ENCODE peak calls at places on chromosomes 4 and X, in five cellular contexts. I, M, G, N and A are unnamed samples. For H3K79me2 and H3K36me3, the result is how much of the 10 kb centered on the place peaks cover.

GRCh38 chr4:38365748-38366310 is 298.2 kb upstream of the KLF3 start:
- DNase-seq in M (no peak), I (no peak), N (no peak), G (no peak), A (no peak)

GRCh38 chr4:3440979-3441500 is 728 bp upstream of the HGFAC start:
- DNase-seq in M (peak), G (no peak), I (no peak), N (no peak), A (no peak)

GRCh38 chr4:123547167-123547817 is 150.7 kb downstream of the SPRY1 start:
- DNase-seq in M (no peak), G (no peak), N (peak), I (no peak), A (no peak)

GRCh38 chr4:56118055-56118454 is 169.3 kb downstream of the CEP135 start:
- DNase-seq in N (no peak), I (no peak), G (peak), M (no peak), A (no peak)

GRCh38 chr4:16140520-16141249 is 56.9 kb upstream of the PROM1 start:
- DNase-seq in N (no peak), I (no peak), M (peak), G (no peak), A (no peak)

GRCh38 chr4:83490876-83491450 is 6.1 kb upstream of the ABRAXAS1 start:
- DNase-seq in I (peak), G (peak), N (peak), M (peak), A (peak)

GRCh38 chrX:54386314-54386713 is 28.5 kb upstream of the WNK3 start:
- DNase-seq in G (no peak), M (no peak), N (no peak), I (no peak), A (no peak)

GRCh38 chrX:131633285-131633917 is 89.5 kb downstream of the OR13H1 start:
- DNase-seq in I (peak), G (peak), N (peak), M (peak), A (peak)

GRCh38 chr4:40292313-40292759 is 42.8 kb upstream of the CHRNA9 start:
- DNase-seq in M (peak), N (no peak), G (no peak), I (peak), A (no peak)

GRCh38 chrX:74551934-74552333 is 62.5 kb downstream of the RLIM start:
- DNase-seq in M (no peak), N (no peak), I (no peak), G (no peak), A (no peak)

GRCh38 chrX:24266996-24267395 is 46.9 kb downstream of the SUPT20HL2 start:
- DNase-seq in G (no peak), M (peak), I (no peak), N (no peak), A (no peak)

GRCh38 chrX:122094611-122095010 is 1047.2 kb downstream of the GLUD2 start:
- DNase-seq in G (no peak), N (no peak), M (peak), I (no peak), A (no peak)

GRCh38 chrX:8413279-8413678 is 51.4 kb upstream of the VCX3B start:
- DNase-seq in G (no peak), M (no peak), I (no peak), N (no peak), A (no peak)

GRCh38 chr4:154030747-154031146 is 241.9 kb upstream of the SFRP2 start:
- DNase-seq in M (peak), G (no peak), I (no peak), N (no peak), A (no peak)

GRCh38 chr4:109303141-109303499 is 662 bp upstream of the COL25A1 start:
- DNase-seq in N (no peak), G (no peak), M (peak), I (no peak), A (no peak)

GRCh38 chr4:139184129-139184528 is 7.1 kb upstream of the ELF2 start:
- DNase-seq in G (no peak), I (peak), N (no peak), M (peak), A (peak)

GRCh38 chr4:136713140-136713539 is 819.2 kb downstream of the PCDH18 start:
- DNase-seq in G (no peak), N (no peak), M (peak), I (no peak), A (peak)

GRCh38 chr4:111778543-111778942 is 366.7 kb upstream of the FAM241A start:
- DNase-seq in I (no peak), G (no peak), N (peak), M (peak), A (no peak)

GRCh38 chrX:8967471-8967870 is 66.5 kb downstream of the FAM9B start:
- DNase-seq in M (no peak), N (no peak), I (no peak), G (no peak), A (no peak)

GRCh38 chr4:55503164-55503563 is 43.5 kb downstream of the CLOCK start:
- DNase-seq in M (peak), I (no peak), N (no peak), G (no peak), A (no peak)

GRCh38 chr4:7192252-7193039 is at the start of gene SORCS2:
- DNase-seq in M (peak), G (peak), N (peak), I (no peak), A (no peak)

GRCh38 chrX:1412551-1413161 is 20.7 kb upstream of the SLC25A6 start:
- DNase-seq in G (no peak), M (no peak), I (no peak), N (no peak), A (no peak)
- H3K79me2 ChIP-seq in G (under half), M (under half), I (under half), N (under half), A (under half)

GRCh38 chrX:68717663-68718442 is 70.4 kb downstream of the STARD8 start:
- DNase-seq in G (no peak), M (no peak), I (no peak), N (no peak), A (no peak)

GRCh38 chrX:68718443-68718820 is 71.0 kb downstream of the STARD8 start:
- DNase-seq in G (no peak), I (no peak), N (no peak), M (no peak), A (no peak)

GRCh38 chrX:68720851-68721250 is 73.4 kb downstream of the STARD8 start:
- DNase-seq in M (no peak), N (no peak), G (no peak), I (no peak), A (no peak)

GRCh38 chrX:68719904-68720614 is 72.6 kb downstream of the STARD8 start:
- DNase-seq in G (no peak), M (peak), N (peak), I (no peak), A (peak)

DNA sequence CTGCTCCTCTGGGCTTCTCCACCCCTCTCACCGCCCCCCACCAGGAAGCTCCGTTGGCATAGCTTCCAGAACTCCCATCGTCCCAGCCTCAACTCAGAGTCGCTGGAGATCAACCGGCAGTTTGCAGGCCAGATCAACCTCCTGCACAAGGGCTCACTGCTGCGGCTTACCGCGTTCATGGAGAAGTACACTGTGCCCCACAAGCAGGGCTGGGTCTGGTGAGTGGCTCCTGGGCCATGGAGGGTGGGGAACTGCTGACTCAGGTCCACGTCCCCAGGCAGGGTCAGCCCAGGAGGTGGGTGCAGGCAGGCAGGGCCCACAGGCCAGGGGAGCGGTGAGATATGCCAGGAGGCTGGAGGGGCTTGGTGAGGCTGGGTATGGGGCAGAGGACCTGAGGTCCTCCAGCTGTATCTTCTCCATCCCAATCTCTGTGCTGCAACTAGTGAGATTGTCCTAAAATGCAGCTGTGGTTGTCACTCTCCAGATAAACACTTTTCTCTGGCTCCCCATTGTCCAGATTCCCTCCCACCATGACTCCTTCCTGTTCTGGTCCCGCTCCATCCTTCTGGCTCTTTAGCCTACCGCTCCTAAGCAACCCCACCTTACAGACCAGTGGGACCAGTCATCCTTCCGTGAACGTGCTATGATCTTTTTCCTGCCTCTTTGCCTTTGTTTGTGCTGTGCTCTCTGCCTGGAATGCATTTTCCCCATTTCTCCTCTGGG is 71.9 kb downstream of the STARD8 start:
- DNase-seq in G (no peak), N (no peak), I (no peak), M (no peak), A (no peak)
- H3K36me3 ChIP-seq in G (under half), N (under half), I (under half), M (under half), A (under half)

GRCh38 chr4:156442961-156443360 is 489.3 kb upstream of the CTSO start:
- DNase-seq in N (no peak), M (no peak), G (no peak), I (no peak), A (no peak)
- TF ChIP-seq EZH2phosphoT487 in N (no peak), M (no peak), G (no peak), I (no peak), A (no peak)

GRCh38 chr4:106315476-106315967 is 487 bp downstream of the TBCK start:
- DNase-seq in I (peak), N (peak), M (peak), G (no peak), A (peak)
- H3K79me2 ChIP-seq in I (half or more), N (half or more), M (half or more), G (half or more), A (half or more)

DNA sequence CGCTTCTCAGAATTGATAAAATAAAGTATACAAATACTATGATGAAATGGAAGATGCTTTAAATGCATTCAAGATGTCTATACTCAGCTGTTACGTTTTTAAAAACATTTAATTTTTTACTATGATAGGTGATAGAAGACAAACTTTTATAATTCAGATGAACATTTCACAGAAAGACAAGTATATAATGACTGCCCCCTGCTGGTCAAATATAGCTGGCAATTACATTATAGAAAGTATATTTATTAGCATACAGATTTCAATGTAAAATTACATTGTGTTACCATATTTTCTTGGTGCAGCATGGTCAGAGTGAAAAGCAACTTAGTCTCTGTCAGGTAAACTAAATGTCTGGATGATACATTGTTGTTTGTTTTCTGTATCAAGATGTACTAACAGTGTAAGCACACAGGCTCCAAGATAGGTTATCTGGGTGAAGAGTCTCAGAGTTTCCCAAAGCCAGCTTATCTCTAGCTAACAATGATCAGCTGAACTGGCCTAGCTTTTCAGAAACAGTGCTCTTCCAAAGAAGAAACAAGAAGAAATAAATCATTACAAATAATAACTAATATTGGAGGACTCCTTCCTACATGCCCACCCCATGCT is 54.1 kb downstream of the SRPX start:
- DNase-seq in I (peak), N (peak), M (peak), G (peak), A (peak)
- H3K36me3 ChIP-seq in I (under half), N (under half), M (under half), G (under half), A (under half)

GRCh38 chr4:19993222-19993621 is 258.5 kb upstream of the SLIT2 start:
- DNase-seq in N (no peak), G (no peak), I (no peak), M (peak), A (no peak)
- TF ChIP-seq EZH2phosphoT487 in N (no peak), G (no peak), I (no peak), M (no peak), A (no peak)

DNA sequence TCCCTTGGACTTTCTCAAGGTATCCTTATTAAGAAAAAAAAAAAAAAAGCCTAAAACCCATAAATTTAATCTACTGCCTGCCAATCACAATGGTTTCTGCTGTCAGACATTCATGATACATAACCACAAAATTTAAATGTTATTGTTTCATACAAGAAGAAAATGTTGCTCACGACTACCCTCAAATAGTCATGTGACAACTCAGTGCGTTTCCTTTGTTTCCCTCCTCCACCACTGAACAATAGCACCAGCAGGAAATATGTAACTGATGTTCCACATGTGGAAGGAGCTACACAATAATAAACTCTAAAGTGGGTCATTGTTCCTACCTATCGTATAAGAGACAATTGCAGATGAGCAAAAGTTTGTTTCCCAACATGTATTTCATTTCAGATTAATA is 244.1 kb upstream of the EDNRA start:
- DNase-seq in G (no peak), I (no peak), N (no peak), M (no peak), A (no peak)
- H3K79me2 ChIP-seq in G (under half), I (under half), N (under half), M (under half), A (under half)

GRCh38 chr4:1589098-1589497 is 95.0 kb downstream of the FAM53A start:
- DNase-seq in G (no peak), I (no peak), M (no peak), N (no peak), A (no peak)
- H3K36me3 ChIP-seq in G (under half), I (under half), M (under half), N (under half), A (under half)

GRCh38 chr4:186759990-186760389 is 36.3 kb upstream of the FAT1 start:
- DNase-seq in N (no peak), G (no peak), I (no peak), M (no peak), A (no peak)

GRCh38 chr4:186762361-186762760 is 38.7 kb upstream of the FAT1 start:
- DNase-seq in N (no peak), M (no peak), I (no peak), G (no peak), A (no peak)

GRCh38 chr4:186758929-186759682 is 35.5 kb upstream of the FAT1 start:
- DNase-seq in G (no peak), I (no peak), M (no peak), N (no peak), A (no peak)

GRCh38 chr4:186761281-186761897 is 37.7 kb upstream of the FAT1 start:
- DNase-seq in N (no peak), I (no peak), G (no peak), M (no peak), A (no peak)

GRCh38 chr4:186760576-186760975 is 36.9 kb upstream of the FAT1 start:
- DNase-seq in M (peak), N (no peak), I (no peak), G (no peak), A (no peak)
- TF ChIP-seq EZH2phosphoT487 in M (no peak), N (no peak), I (no peak), G (no peak), A (no peak)

GRCh38 chr4:145487626-145488025 is 6.0 kb downstream of the SMAD1 start:
- DNase-seq in N (no peak), I (peak), M (no peak), G (no peak), A (peak)
- H3K79me2 ChIP-seq in N (half or more), I (half or more), M (half or more), G (half or more), A (half or more)